ENCODE peak calls at places on chromosome X, in seven cellular contexts. A, V, Z, L, C, M and X are unnamed samples.

GRCh38 chrX:75061701-75062100 is 94.4 kb downstream of the ABCB7 start:
- DNase-seq in C (no peak), L (no peak), A (peak; percentile 15), M (no peak), V (no peak), Z (no peak), X (no peak)

GRCh38 chrX:150897371-150898319 is 823 bp downstream of the CD99L2 start:
- DNase-seq in Z (no peak), L (no peak), V (peak; percentile 15), A (peak; percentile 30), M (peak; percentile 58), C (peak; percentile 17), X (peak; percentile 18)

GRCh38 chrX:39757971-39758370 is 339.8 kb downstream of the BCOR start:
- DNase-seq in C (no peak), L (no peak), V (no peak), A (peak; percentile 40), M (no peak), Z (no peak), X (no peak)

GRCh38 chrX:140933056-140933455 is 69.3 kb upstream of the SPANXB1 start:
- DNase-seq in A (no peak), C (no peak), V (no peak), L (no peak), M (no peak), Z (no peak), X (no peak)

GRCh38 chrX:16807976-16808542 is 21.8 kb downstream of the TXLNG start:
- DNase-seq in V (peak; percentile 54), M (peak; percentile 70), C (no peak), A (peak; percentile 69), L (no peak), Z (peak; percentile 52), X (no peak)

GRCh38 chrX:31658360-31658759 is 586.5 kb upstream of the FTHL17 start:
- DNase-seq in C (no peak), A (peak; percentile 20), L (no peak), V (peak; percentile 43), M (peak; percentile 22), Z (no peak), X (no peak)

GRCh38 chrX:111409326-111409725 is 2.7 kb downstream of the DCX start:
- DNase-seq in M (no peak), A (no peak), C (no peak), L (no peak), V (no peak), Z (no peak), X (no peak)

GRCh38 chrX:73849054-73849453 is 286.1 kb downstream of the CHIC1 start:
- DNase-seq in M (no peak), L (no peak), Z (no peak), A (no peak), C (no peak), V (no peak), X (no peak)

GRCh38 chrX:47540754-47541538 is 20.1 kb upstream of the ARAF start:
- DNase-seq in V (peak; percentile 89), L (peak; percentile 39), A (peak; percentile 91), C (peak; percentile 53), Z (peak; percentile 76), M (peak; percentile 89), X (no peak)

GRCh38 chrX:9786839-9787635 is 808 bp downstream of the SHROOM2 start:
- DNase-seq in V (peak; percentile 46), Z (no peak), M (peak; percentile 56), L (no peak), C (peak; percentile 33), A (no peak), X (no peak)

GRCh38 chrX:1506916-1507315 is 30.1 kb downstream of the P2RY8 start:
- DNase-seq in M (no peak), Z (no peak), A (no peak), C (no peak), L (no peak), V (no peak), X (no peak)

GRCh38 chrX:25012433-25012735 is 3.4 kb downstream of the ARX start:
- DNase-seq in M (no peak), Z (no peak), A (peak; percentile 27), L (no peak), C (no peak), V (no peak), X (no peak)

GRCh38 chrX:38973327-38973726 is 172.1 kb downstream of the MID1IP1 start:
- DNase-seq in C (no peak), A (peak; percentile 78), Z (no peak), V (peak; percentile 56), M (peak; percentile 13), L (peak; percentile 9), X (no peak)

GRCh38 chrX:50881028-50881427 is 29.5 kb upstream of the BMP15 start:
- DNase-seq in V (peak; percentile 18), Z (no peak), A (no peak), L (no peak), M (peak; percentile 8), C (no peak), X (no peak)

GRCh38 chrX:118724775-118725174 is 2.6 kb upstream of the IL13RA1 start:
- DNase-seq in L (no peak), Z (no peak), A (peak; percentile 24), V (peak; percentile 42), C (no peak), M (no peak), X (no peak)

GRCh38 chrX:20042221-20042620 is 51.4 kb upstream of the BCLAF3 start:
- DNase-seq in M (no peak), Z (no peak), V (peak; percentile 59), A (peak; percentile 7), C (no peak), L (no peak), X (no peak)

GRCh38 chrX:13440166-13440565 is 120.3 kb upstream of the ATXN3L start:
- DNase-seq in A (peak; percentile 25), L (no peak), Z (no peak), V (no peak), M (no peak), C (no peak), X (no peak)

GRCh38 chrX:130994671-130995070 is 63.5 kb upstream of the ARHGAP36 start:
- DNase-seq in M (peak; percentile 46), A (peak; percentile 7), C (peak; percentile 22), L (no peak), V (peak; percentile 40), Z (no peak), X (no peak)
- TF ChIP-seq CTCF in M (peak; percentile 53), A (peak; percentile 31), C (peak; percentile 84), L (peak; percentile 38), V (peak; percentile 76), Z (peak; percentile 31), X (no peak)

DNA sequence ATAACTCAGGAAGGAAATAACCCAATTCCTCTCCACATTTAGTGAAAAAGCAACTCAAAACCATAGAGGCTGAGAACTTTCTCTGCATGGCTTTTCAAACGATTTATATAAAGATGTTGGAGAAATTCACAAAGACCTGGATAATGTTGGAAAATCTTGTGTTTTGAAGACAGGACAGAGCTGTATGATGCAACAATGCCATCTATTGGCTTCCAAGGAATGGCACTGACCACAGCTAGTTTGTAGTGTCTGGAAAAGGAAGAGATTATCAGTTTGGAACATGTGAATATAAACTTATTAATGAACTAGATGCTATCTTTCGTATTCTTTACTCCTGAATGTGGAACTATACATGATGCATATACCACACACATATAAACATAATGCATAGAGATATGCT is 503.6 kb downstream of the IL1RAPL1 start:
- DNase-seq in A (peak; percentile 2), Z (no peak), V (peak; percentile 21), C (no peak), L (no peak), M (peak; percentile 16), X (no peak)
- TF ChIP-seq CTCF in A (no peak), Z (no peak), V (peak; percentile 65), C (no peak), L (peak; percentile 59), M (peak; percentile 50), X (no peak)

DNA sequence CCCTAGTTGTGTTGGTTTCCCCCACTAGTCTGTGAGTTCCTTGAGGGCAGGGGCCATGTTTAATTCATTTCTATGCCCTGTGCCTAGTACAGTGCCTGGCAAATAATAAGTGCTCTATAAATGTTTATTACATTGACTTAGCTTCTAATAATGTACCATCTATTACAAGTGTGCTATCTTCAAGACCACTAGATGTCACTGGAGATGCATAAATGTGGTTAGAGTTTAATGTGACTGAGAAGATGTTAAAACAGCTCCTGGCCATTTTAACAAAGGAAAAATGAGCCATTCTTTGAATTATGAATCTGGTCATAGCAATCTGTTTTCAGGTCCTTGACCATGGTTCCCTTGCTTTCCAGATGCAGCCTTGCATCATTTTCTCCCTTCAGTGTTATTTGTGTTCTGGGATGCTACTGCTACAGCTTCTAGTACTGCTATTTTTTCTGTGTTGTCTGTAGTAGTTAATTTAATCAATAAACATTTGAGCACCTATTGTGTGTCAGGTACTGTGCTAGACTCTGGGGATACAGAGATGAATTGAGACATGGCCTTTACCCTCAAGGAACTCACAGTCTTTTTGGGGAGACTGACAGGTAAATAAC is 43.2 kb downstream of the SLC9A6 start:
- DNase-seq in Z (no peak), M (peak; percentile 35), C (no peak), L (no peak), V (peak; percentile 80), A (peak; percentile 70), X (no peak)
- TF ChIP-seq CTCF in Z (peak; percentile 57), M (peak; percentile 63), C (peak; percentile 29), L (peak; percentile 71), V (peak; percentile 79), A (peak; percentile 22), X (no peak)

GRCh38 chrX:30015440-30015839 is 199.9 kb upstream of the MAGEB2 start:
- DNase-seq in Z (no peak), V (no peak), A (no peak), C (no peak), L (no peak), M (no peak), X (no peak)

GRCh38 chrX:30005821-30006220 is 209.5 kb upstream of the MAGEB2 start:
- DNase-seq in Z (no peak), L (no peak), M (no peak), A (no peak), C (no peak), V (no peak), X (no peak)

GRCh38 chrX:30010471-30010870 is 204.9 kb upstream of the MAGEB2 start:
- DNase-seq in V (no peak), L (no peak), M (no peak), C (no peak), A (no peak), Z (no peak), X (no peak)
- TF ChIP-seq CTCF in V (no peak), L (no peak), M (no peak), C (no peak), A (no peak), Z (no peak), X (no peak)